ENCODE peak calls at places on chromosome 9, in four cellular contexts. S, L, N and R are unnamed samples. For H3K36me3, the result is how much of the 10 kb centered on the place peaks cover.

GRCh38 chr9:111601237-111602018 is 2.0 kb upstream of the PTGR1 start:
- DNase-seq in S (no peak), N (peak), L (no peak), R (no peak)

GRCh38 chr9:98256632-98257218 is 1.3 kb upstream of the TBC1D2 start:
- DNase-seq in L (no peak), N (no peak), S (peak), R (no peak)

GRCh38 chr9:125428060-125428481 is 166.4 kb downstream of the GAPVD1 start:
- DNase-seq in L (peak), N (no peak), S (peak), R (peak)

GRCh38 chr9:96071245-96072124 is 196.0 kb downstream of the ERCC6L2 start:
- DNase-seq in N (peak), S (no peak), L (no peak), R (no peak)

GRCh38 chr9:27407966-27408365 is 111.0 kb upstream of the EQTN start:
- DNase-seq in L (no peak), S (no peak), N (peak), R (no peak)

GRCh38 chr9:115400801-115401200 is 282.8 kb upstream of the TNC start:
- DNase-seq in N (peak), L (no peak), S (no peak), R (no peak)

GRCh38 chr9:109317979-109318671 is 2.7 kb downstream of the EPB41L4B start:
- DNase-seq in S (no peak), L (no peak), N (peak), R (no peak)

GRCh38 chr9:79684711-79685575 is 113.2 kb downstream of the TLE4 start:
- DNase-seq in N (peak), S (no peak), L (no peak), R (no peak)

GRCh38 chr9:35689601-35690446 is at the start of gene TPM2:
- DNase-seq in N (peak), L (peak), S (no peak), R (no peak)

GRCh38 chr9:105432247-105432857 is 15.5 kb upstream of the FSD1L start:
- DNase-seq in N (no peak), S (no peak), L (no peak), R (no peak)

GRCh38 chr9:75088646-75089368 is 493 bp downstream of the OSTF1 start:
- DNase-seq in S (peak), N (peak), L (peak), R (peak)

GRCh38 chr9:22528485-22528884 is 81.9 kb downstream of the DMRTA1 start:
- DNase-seq in L (no peak), N (peak), S (no peak), R (no peak)

GRCh38 chr9:967436-967835 is 9.0 kb upstream of the DMRT3 start:
- DNase-seq in S (no peak), N (no peak), L (no peak), R (no peak)

GRCh38 chr9:71587576-71588362 is 180.5 kb downstream of the CEMIP2 start:
- DNase-seq in L (no peak), N (peak), S (no peak), R (no peak)

GRCh38 chr9:133991211-133991921 is 758 bp downstream of the VAV2 start:
- DNase-seq in N (no peak), L (no peak), S (no peak), R (no peak)

GRCh38 chr9:4630836-4631235 is 31.3 kb upstream of the PLPP6 start:
- DNase-seq in N (peak), S (no peak), L (no peak), R (no peak)

GRCh38 chr9:20024159-20024571 is 235.3 kb upstream of the SLC24A2 start:
- DNase-seq in L (no peak), N (peak), S (no peak), R (no peak)

GRCh38 chr9:1005043-1005667 is 28.7 kb downstream of the DMRT3 start:
- DNase-seq in N (peak), S (peak), L (no peak), R (peak)

GRCh38 chr9:13548556-13548955 is 269.1 kb upstream of the MPDZ start:
- DNase-seq in S (no peak), L (no peak), N (no peak), R (no peak)

GRCh38 chr9:13090588-13090987 is 188.9 kb downstream of the MPDZ start:
- DNase-seq in L (no peak), N (no peak), S (no peak), R (no peak)

GRCh38 chr9:87733273-87734054 is 7.5 kb downstream of the CTSL start:
- DNase-seq in N (no peak), S (no peak), L (no peak), R (no peak)

GRCh38 chr9:116300360-116300759 is 146.8 kb downstream of the PAPPA start:
- DNase-seq in L (no peak), S (no peak), N (no peak), R (no peak)

GRCh38 chr9:93012998-93013855 is 45.3 kb upstream of the SUSD3 start:
- DNase-seq in S (peak), N (no peak), L (no peak), R (no peak)

GRCh38 chr9:134049772-134050588 is 17.8 kb downstream of the BRD3 start:
- DNase-seq in S (no peak), L (no peak), N (no peak), R (no peak)

GRCh38 chr9:27053369-27054057 is 48.0 kb upstream of the LRRC19 start:
- DNase-seq in S (no peak), L (no peak), N (peak), R (no peak)

GRCh38 chr9:69672828-69673640 is 863 bp upstream of the APBA1 start:
- DNase-seq in L (peak), S (peak), N (peak), R (peak)

GRCh38 chr9:121292801-121293241 is 24.9 kb downstream of the GSN start:
- DNase-seq in N (no peak), S (no peak), L (no peak), R (no peak)

GRCh38 chr9:120653762-120654161 is 60.5 kb downstream of the MEGF9 start:
- DNase-seq in N (no peak), S (no peak), L (no peak), R (no peak)

GRCh38 chr9:114371986-114372917 is 15.5 kb downstream of the AKNA start:
- DNase-seq in N (peak), L (no peak), S (peak), R (peak)

GRCh38 chr9:124860582-124861341 is 995 bp downstream of the RPL35 start:
- DNase-seq in N (no peak), L (peak), S (no peak), R (no peak)

GRCh38 chr9:121299467-121300282 is 31.7 kb downstream of the GSN start:
- DNase-seq in S (peak), L (peak), N (no peak), R (peak)

GRCh38 chr9:70085241-70085640 is 41.6 kb downstream of the MAMDC2 start:
- DNase-seq in L (no peak), N (peak), S (no peak), R (no peak)

GRCh38 chr9:121944741-121945191 is 148.3 kb downstream of the TTLL11 start:
- DNase-seq in S (no peak), N (peak), L (no peak), R (no peak)

GRCh38 chr9:76351006-76351405 is 43.2 kb downstream of the RFK start:
- DNase-seq in N (no peak), S (no peak), L (no peak), R (peak)

GRCh38 chr9:91949946-91950664 is at the start of gene ROR2:
- DNase-seq in N (peak), L (peak), S (peak), R (peak)

GRCh38 chr9:135165756-135166519 is 78.5 kb downstream of the OLFM1 start:
- DNase-seq in N (no peak), S (no peak), L (no peak), R (no peak)
- TF ChIP-seq CTCF in N (no peak), S (no peak), L (no peak), R (no peak)

DNA sequence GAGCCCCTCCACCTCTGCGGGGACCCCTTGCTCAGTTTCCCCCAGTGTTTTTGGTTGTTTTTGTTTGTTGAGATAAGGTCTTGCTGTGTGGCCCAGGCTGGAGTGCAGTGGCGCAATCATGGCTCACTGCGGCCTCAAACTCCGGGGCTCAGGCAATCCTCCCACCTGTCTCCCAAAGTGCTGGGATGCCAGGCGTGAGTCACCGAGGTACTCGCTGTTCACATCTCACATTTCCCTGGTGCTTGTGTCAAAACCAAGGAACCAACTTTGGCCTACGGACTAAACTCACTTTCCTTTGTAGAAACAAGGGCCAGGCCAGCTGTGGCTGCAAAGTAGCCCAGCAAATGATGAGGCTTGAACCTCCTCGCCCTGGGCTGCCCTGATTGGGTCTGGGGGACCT is 9.7 kb upstream of the AJM1 start:
- DNase-seq in N (no peak), L (no peak), S (no peak), R (no peak)
- H3K36me3 ChIP-seq in N (under half), L (under half), S (under half), R (under half)

DNA sequence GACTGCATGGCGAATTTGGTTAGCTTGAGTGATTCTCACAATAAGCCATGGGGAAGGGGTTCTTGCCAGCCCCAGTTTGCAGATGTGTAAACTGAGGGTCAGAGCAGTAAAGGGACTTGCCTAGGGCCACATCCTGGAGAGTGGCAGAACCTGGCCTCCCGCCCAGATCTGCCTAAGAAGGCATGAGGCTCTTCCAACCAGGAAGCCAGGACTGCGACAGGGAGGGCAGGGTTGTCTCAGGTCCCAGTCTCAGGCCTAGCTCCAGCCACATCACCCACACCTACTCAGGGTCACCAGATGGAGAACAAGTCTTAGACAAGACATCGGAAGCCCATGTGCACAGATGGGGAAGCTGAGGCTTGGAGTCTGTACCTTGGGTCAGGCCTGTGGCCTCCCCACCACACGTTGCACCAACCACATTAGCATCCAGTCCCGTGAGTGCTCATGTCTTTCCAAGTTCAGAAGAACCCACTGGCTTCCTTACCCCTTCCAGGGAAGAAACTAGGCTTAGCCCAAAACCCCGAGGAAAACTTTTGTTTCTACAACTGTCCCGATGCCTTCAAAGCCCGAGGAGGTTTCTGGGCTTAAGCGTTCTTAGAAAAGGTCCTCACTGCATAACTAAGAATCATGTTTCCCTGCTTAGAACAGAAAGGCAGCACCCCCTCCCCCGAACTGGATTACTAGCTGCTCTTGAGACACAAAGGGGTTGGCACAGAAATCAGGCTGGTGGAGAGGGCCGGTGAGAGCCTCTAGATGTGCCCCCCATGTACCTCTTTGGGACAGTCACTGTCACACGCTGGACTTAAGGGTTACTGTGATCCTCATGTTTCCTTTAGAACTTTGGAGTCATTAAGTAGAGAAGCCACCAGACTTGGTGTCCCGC is 2.3 kb downstream of the FAM78A start:
- DNase-seq in S (peak), N (no peak), L (no peak), R (peak)
- H3K4me3 ChIP-seq in S (no peak), N (no peak), L (peak), R (peak)

GRCh38 chr9:10095208-10095607 is 517.6 kb downstream of the PTPRD start:
- DNase-seq in N (no peak), S (no peak), L (no peak), R (no peak)
- TF ChIP-seq CTCF in N (no peak), S (no peak), L (no peak), R (no peak)

GRCh38 chr9:129857207-129857606 is 21.9 kb downstream of the USP20 start:
- DNase-seq in L (no peak), N (no peak), S (no peak), R (no peak)
- H3K36me3 ChIP-seq in L (under half), N (under half), S (under half), R (under half)

GRCh38 chr9:137156567-137157375 is 13.1 kb downstream of the LRRC26 start:
- DNase-seq in N (no peak), L (peak), S (peak), R (peak)
- H3K4me3 ChIP-seq in N (peak), L (no peak), S (no peak), R (peak)

GRCh38 chr9:37859043-37859442 is 44.9 kb downstream of the SLC25A51 start:
- DNase-seq in N (no peak), L (no peak), S (no peak), R (no peak)
- TF ChIP-seq CTCF in N (peak), L (no peak), S (no peak), R (no peak)

GRCh38 chr9:5893134-5893505 is 2.4 kb downstream of the MLANA start:
- DNase-seq in L (no peak), N (no peak), S (no peak), R (no peak)
- H3K36me3 ChIP-seq in L (under half), N (under half), S (under half), R (under half)

GRCh38 chr9:89604463-89605180 is at the start of gene GADD45G:
- DNase-seq in N (peak), L (peak), S (peak), R (peak)
- H3K4me3 ChIP-seq in N (peak), L (peak), S (peak), R (peak)

GRCh38 chr9:127050581-127050980 is 71.9 kb downstream of the ANGPTL2 start:
- DNase-seq in N (no peak), L (no peak), S (no peak), R (no peak)

GRCh38 chr9:127049581-127049980 is 72.9 kb downstream of the ANGPTL2 start:
- DNase-seq in S (no peak), L (no peak), N (peak), R (no peak)

GRCh38 chr9:127050152-127050551 is 72.3 kb downstream of the ANGPTL2 start:
- DNase-seq in L (no peak), S (no peak), N (no peak), R (no peak)

GRCh38 chr9:127047971-127048370 is 74.5 kb downstream of the ANGPTL2 start:
- DNase-seq in L (no peak), S (no peak), N (no peak), R (no peak)

DNA sequence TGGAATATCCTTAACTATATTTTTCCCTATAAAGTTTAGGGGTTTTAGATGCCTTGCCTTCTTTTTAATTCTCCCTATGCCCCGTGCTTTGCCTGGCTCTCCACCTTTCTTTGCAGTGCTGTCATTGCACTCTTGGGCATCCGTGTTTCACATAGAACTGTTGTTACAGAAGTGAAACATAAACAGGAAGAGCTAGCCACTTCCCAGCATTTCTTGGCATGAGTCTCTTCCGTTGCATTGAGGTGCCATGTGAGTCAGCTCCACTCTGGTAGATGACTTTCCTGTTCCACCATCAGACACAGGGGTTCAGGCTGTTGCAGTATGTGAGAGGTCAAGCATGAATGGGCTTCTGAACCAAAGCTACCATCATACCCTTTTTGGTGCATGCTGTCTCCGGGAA is 73.4 kb downstream of the ANGPTL2 start:
- DNase-seq in L (no peak), N (peak), S (peak), R (peak)
- TF ChIP-seq CTCF in L (peak), N (peak), S (peak), R (no peak)